ENCODE peak calls at places on chromosomes 5 and 9, in eight cellular contexts. C is dermis blood vessel endothelial cell; J is natural killer cell; Y is ACHN; E is CD4-positive, alpha-beta T cell; P is GM19239; X is kidney glomerular epithelial cell; I is activated naive CD8-positive, alpha-beta T cell treated with anti-CD3 and anti-CD28 coated beads, Interleukin-2, amount 10 ng/mL, durations not matched to agents 7 days and 5 days. D is an unnamed sample.

GRCh38 chr9:74674077-74674476 is 176.9 kb downstream of the RORB start:
- DNase-seq in J (no peak), E (no peak), Y (no peak), X (no peak), P (no peak), I (no peak), C (no peak), D (no peak)

GRCh38 chr5:149419532-149420485 is 40.7 kb upstream of the IL17B start:
- DNase-seq in E (no peak), X (no peak), Y (no peak), P (no peak), C (no peak), I (no peak), J (no peak), D (no peak)

GRCh38 chr5:108696951-108697715 is 50.6 kb upstream of the FER start:
- DNase-seq in X (no peak), P (no peak), Y (no peak), C (no peak), E (no peak), I (no peak), J (no peak), D (no peak)

GRCh38 chr9:109108318-109108717 is 11.4 kb downstream of the TMEM245 start:
- DNase-seq in J (no peak), I (no peak), X (no peak), E (no peak), P (no peak), C (peak), Y (peak), D (no peak)

GRCh38 chr5:115549154-115549553 is 4.6 kb upstream of the FEM1C start:
- DNase-seq in E (no peak), C (peak), X (no peak), Y (peak), I (no peak), J (no peak), P (peak), D (no peak)

GRCh38 chr9:109118802-109119438 is 827 bp downstream of the TMEM245 start:
- DNase-seq in Y (peak), C (no peak), P (no peak), I (no peak), X (no peak), J (no peak), E (no peak), D (no peak)

GRCh38 chr5:125011419-125011818 is 265.0 kb upstream of the ZNF608 start:
- DNase-seq in I (no peak), E (no peak), C (no peak), X (no peak), Y (no peak), J (no peak), P (no peak), D (no peak)

GRCh38 chr5:74536658-74537057 is 103.9 kb downstream of the ENC1 start:
- DNase-seq in X (no peak), I (no peak), E (no peak), C (no peak), Y (no peak), P (no peak), J (no peak), D (no peak)

GRCh38 chr9:73437758-73438157 is 286.1 kb downstream of the ANXA1 start:
- DNase-seq in E (no peak), C (no peak), I (no peak), P (no peak), Y (no peak), X (peak), J (no peak), D (no peak)

GRCh38 chr5:133273661-133274596 is 222.1 kb downstream of the HSPA4 start:
- DNase-seq in J (no peak), E (no peak), I (no peak), C (no peak), Y (no peak), X (no peak), P (no peak), D (no peak)

GRCh38 chr9:98442541-98442940 is 187.1 kb upstream of the TBC1D2 start:
- DNase-seq in X (no peak), Y (no peak), I (no peak), J (no peak), E (no peak), C (no peak), P (no peak), D (no peak)

GRCh38 chr9:76013797-76014196 is 123.3 kb downstream of the PCSK5 start:
- DNase-seq in C (no peak), I (no peak), E (no peak), J (no peak), X (no peak), Y (no peak), P (no peak), D (no peak)

GRCh38 chr9:126608551-126608950 is 5.2 kb upstream of the LMX1B start:
- DNase-seq in J (no peak), X (no peak), C (no peak), E (no peak), P (no peak), Y (no peak), I (no peak), D (no peak)

GRCh38 chr9:72305102-72305546 is 59.9 kb downstream of the ZFAND5 start:
- DNase-seq in J (peak), Y (peak), C (peak), X (no peak), I (no peak), P (peak), E (no peak), D (no peak)

GRCh38 chr5:142881727-142882126 is 111.5 kb downstream of the ARHGAP26 start:
- DNase-seq in E (no peak), X (no peak), P (no peak), I (no peak), C (no peak), Y (no peak), J (no peak), D (no peak)

GRCh38 chr5:171080151-171080938 is 218.5 kb downstream of the RANBP17 start:
- DNase-seq in E (no peak), C (peak), I (no peak), J (no peak), Y (no peak), P (no peak), X (no peak), D (no peak)

GRCh38 chr5:132981288-132981687 is 17.9 kb upstream of the AFF4 start:
- DNase-seq in C (no peak), Y (no peak), I (no peak), E (no peak), X (no peak), J (no peak), P (no peak), D (no peak)